ENCODE peak calls at places on chromosomes 12 and 14, in six cellular contexts. O, M, A, D, I and C are unnamed samples.

GRCh38 chr12:63867026-63867425 is 22.5 kb downstream of the SRGAP1 start:
- DNase-seq in O (no peak), D (no peak), M (no peak), I (no peak), A (no peak), C (no peak)

GRCh38 chr12:77998236-77998786 is 167.6 kb downstream of the NAV3 start:
- DNase-seq in A (no peak), O (no peak), M (no peak), I (no peak), D (no peak), C (no peak)

GRCh38 chr12:32302218-32302826 is 97.0 kb upstream of the FGD4 start:
- DNase-seq in M (no peak), A (peak; percentile 28), O (no peak), I (peak; percentile 55), D (no peak), C (no peak)

GRCh38 chr14:61437383-61437782 is 116.0 kb downstream of the PRKCH start:
- DNase-seq in O (no peak), M (no peak), A (no peak), I (no peak), D (no peak), C (no peak)

GRCh38 chr14:69299286-69300035 is 39.5 kb downstream of the GALNT16 start:
- DNase-seq in M (no peak), A (peak; percentile 21), I (no peak), D (no peak), O (no peak), C (no peak)

GRCh38 chr14:71478542-71478941 is 453.7 kb upstream of the RGS6 start:
- DNase-seq in O (no peak), I (no peak), D (no peak), A (no peak), M (no peak), C (no peak)

GRCh38 chr14:56199095-56199975 is 81.1 kb downstream of the PELI2 start:
- DNase-seq in A (peak; percentile 27), I (no peak), O (peak; percentile 62), D (no peak), M (peak; percentile 85), C (no peak)

GRCh38 chr14:55005071-55005470 is 21.8 kb downstream of the WDHD1 start:
- DNase-seq in D (no peak), I (no peak), O (no peak), M (no peak), A (no peak), C (no peak)

GRCh38 chr14:71648725-71649124 is 283.5 kb upstream of the RGS6 start:
- DNase-seq in I (no peak), M (no peak), O (no peak), A (no peak), D (no peak), C (no peak)

GRCh38 chr12:104495786-104496185 is 39.0 kb downstream of the CHST11 start:
- DNase-seq in I (no peak), O (no peak), A (no peak), D (no peak), M (no peak), C (no peak)

GRCh38 chr12:92065018-92065499 is 80.6 kb downstream of the BTG1 start:
- DNase-seq in I (no peak), D (no peak), M (peak; percentile 70), A (no peak), O (no peak), C (peak; percentile 50)

GRCh38 chr14:76133103-76133502 is 18.6 kb upstream of the GPATCH2L start:
- DNase-seq in D (peak; percentile 56), I (no peak), A (no peak), O (no peak), M (no peak), C (no peak)

GRCh38 chr14:94048676-94049624 is 22.8 kb downstream of the OTUB2 start:
- DNase-seq in D (no peak), M (peak; percentile 57), I (peak; percentile 71), A (no peak), O (no peak), C (no peak)

GRCh38 chr14:103694572-103695026 is 20.7 kb downstream of the XRCC3 start:
- DNase-seq in D (no peak), I (no peak), A (no peak), M (no peak), O (no peak), C (no peak)

GRCh38 chr14:52043690-52044089 is 25.2 kb downstream of the NID2 start:
- DNase-seq in I (peak; percentile 72), A (peak; percentile 40), D (peak; percentile 37), M (no peak), O (no peak), C (no peak)

GRCh38 chr14:63852271-63852816 is 460 bp upstream of the SYNE2 start:
- DNase-seq in D (no peak), I (peak; percentile 39), A (no peak), M (no peak), O (no peak), C (no peak)

GRCh38 chr12:89251326-89252237 is 100.7 kb downstream of the DUSP6 start:
- DNase-seq in A (no peak), O (no peak), D (peak; percentile 41), I (no peak), M (no peak), C (no peak)

GRCh38 chr12:6336079-6336858 is 5.6 kb downstream of the TNFRSF1A start:
- DNase-seq in M (peak; percentile 98), A (peak; percentile 96), D (peak; percentile 86), O (peak; percentile 95), I (peak; percentile 74), C (peak; percentile 89)

DNA sequence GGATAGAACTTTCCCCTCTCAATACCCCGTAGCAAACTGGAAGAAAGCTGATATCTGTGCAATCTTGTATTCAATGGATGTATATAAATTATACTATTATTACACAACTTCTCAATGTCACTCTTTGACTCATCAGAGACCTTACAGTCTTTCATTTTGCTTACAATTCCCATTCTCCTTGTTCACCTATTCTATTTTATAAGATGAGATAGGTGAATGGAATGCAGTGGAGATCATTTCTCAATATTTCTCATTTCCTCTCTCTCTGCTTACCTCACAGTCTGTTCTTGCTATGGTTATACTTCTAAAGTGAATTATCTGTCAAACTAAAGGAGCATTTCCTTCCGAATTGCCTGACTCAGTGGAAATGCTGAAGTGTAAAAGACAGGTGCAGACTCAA is 14.9 kb downstream of the FOXA1 start:
- DNase-seq in M (no peak), A (no peak), I (no peak), D (no peak), O (no peak), C (no peak)
- H3K4me1 ChIP-seq in M (peaks cover 16% of the 10 kb centered on the region), A (no peaks in the 10 kb centered on the region), I (no peaks in the 10 kb centered on the region), D (no peaks in the 10 kb centered on the region), O (peaks cover 17% of the 10 kb centered on the region), C (no peaks in the 10 kb centered on the region)

GRCh38 chr14:74259513-74259912 is 20.3 kb downstream of the VSX2 start:
- DNase-seq in I (no peak), D (no peak), M (no peak), A (no peak), O (no peak), C (no peak)
- H3K27me3 ChIP-seq in I (peaks cover 36% of the 10 kb centered on the region), D (peaks cover 3% of the 10 kb centered on the region), M (no peaks in the 10 kb centered on the region), A (no peaks in the 10 kb centered on the region), O (peaks cover 16% of the 10 kb centered on the region), C (no peaks in the 10 kb centered on the region)

GRCh38 chr12:72330784-72331183 is 58.6 kb downstream of the TRHDE start:
- DNase-seq in M (no peak), I (no peak), A (no peak), O (no peak), D (no peak), C (no peak)
- H3K4me1 ChIP-seq in M (no peaks in the 10 kb centered on the region), I (no peaks in the 10 kb centered on the region), A (no peaks in the 10 kb centered on the region), O (no peaks in the 10 kb centered on the region), D (no peaks in the 10 kb centered on the region), C (no peaks in the 10 kb centered on the region)

DNA sequence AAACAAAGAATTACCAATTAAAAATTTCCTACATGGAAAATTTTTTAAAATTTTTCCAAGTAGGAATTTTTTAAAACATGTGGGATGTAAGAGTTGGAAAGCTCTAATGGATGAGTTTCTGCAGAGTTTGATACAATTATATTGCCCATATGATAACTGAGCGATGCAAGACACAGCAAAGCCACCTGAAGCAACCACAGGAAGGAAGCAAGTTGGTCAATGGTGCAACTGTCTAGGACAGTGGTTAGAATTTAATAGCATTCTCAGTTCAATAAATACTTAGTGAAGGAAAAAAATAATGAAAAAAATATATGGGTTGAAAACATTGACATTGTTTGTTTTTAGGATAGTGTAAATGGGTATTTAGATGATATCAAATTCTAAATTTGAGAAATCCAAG is 178.6 kb upstream of the GARIN2 start:
- DNase-seq in I (no peak), M (no peak), O (no peak), D (peak; percentile 43), A (no peak), C (no peak)
- H3K27me3 ChIP-seq in I (no peaks in the 10 kb centered on the region), M (no peaks in the 10 kb centered on the region), O (no peaks in the 10 kb centered on the region), D (no peaks in the 10 kb centered on the region), A (no peaks in the 10 kb centered on the region), C (no peaks in the 10 kb centered on the region)

GRCh38 chr12:79057540-79057939 is 193.0 kb downstream of the SYT1 start:
- DNase-seq in A (no peak), M (no peak), O (no peak), D (no peak), I (no peak), C (no peak)

GRCh38 chr12:79058342-79058741 is 193.8 kb downstream of the SYT1 start:
- DNase-seq in D (no peak), A (no peak), O (no peak), M (no peak), I (no peak), C (no peak)

GRCh38 chr12:79053394-79053793 is 188.8 kb downstream of the SYT1 start:
- DNase-seq in A (no peak), M (no peak), I (no peak), O (no peak), D (no peak), C (no peak)

GRCh38 chr12:79055926-79056674 is 191.5 kb downstream of the SYT1 start:
- DNase-seq in O (no peak), M (no peak), D (no peak), A (no peak), I (no peak), C (no peak)

DNA sequence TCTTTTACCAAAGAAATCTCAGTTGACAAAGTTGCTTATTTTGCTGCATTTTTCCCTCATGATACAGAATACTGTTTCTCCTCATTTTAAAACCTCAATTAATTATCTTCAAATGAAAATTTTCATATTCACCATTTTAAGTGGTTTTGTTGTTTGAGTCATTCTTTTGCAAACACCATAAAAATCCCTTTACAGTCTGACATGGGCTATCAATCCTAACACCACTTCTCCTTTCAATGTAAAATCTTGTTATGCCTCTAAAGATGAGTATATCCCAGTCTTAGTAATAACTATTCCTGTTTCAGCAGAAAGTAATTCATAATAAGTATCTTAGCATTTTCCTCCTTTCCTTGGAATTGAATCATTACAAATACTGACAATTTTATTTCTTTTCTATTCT is 192.2 kb downstream of the SYT1 start:
- DNase-seq in I (no peak), M (no peak), A (no peak), O (no peak), D (no peak), C (no peak)
- H3K4me1 ChIP-seq in I (no peaks in the 10 kb centered on the region), M (no peaks in the 10 kb centered on the region), A (no peaks in the 10 kb centered on the region), O (no peaks in the 10 kb centered on the region), D (peaks cover 14% of the 10 kb centered on the region), C (no peaks in the 10 kb centered on the region)

GRCh38 chr14:37608649-37609048 is 13.2 kb downstream of the TTC6 start:
- DNase-seq in A (no peak), D (no peak), M (no peak), O (no peak), I (no peak), C (no peak)
- H3K27me3 ChIP-seq in A (peaks cover 19% of the 10 kb centered on the region), D (no peaks in the 10 kb centered on the region), M (peaks cover 32% of the 10 kb centered on the region), O (peaks cover 51% of the 10 kb centered on the region), I (no peaks in the 10 kb centered on the region), C (no peaks in the 10 kb centered on the region)